ENCODE peak calls at places on chromosome 1, in ten cellular contexts. Z, B, N, Q, T, I, X, C, S and W are unnamed samples.

GRCh38 chr1:32881291-32881690 is 5.0 kb upstream of the HPCA start:
- DNase-seq in T (no peak), I (no peak), X (no peak), N (no peak), Z (no peak), Q (no peak), C (no peak), B (no peak), S (no peak), W (no peak)

GRCh38 chr1:147492207-147492606 is 49.1 kb upstream of the BCL9 start:
- DNase-seq in X (no peak), Q (no peak), T (no peak), I (no peak), Z (no peak), S (no peak), B (no peak), C (no peak), N (no peak), W (no peak)

GRCh38 chr1:228037401-228038386 is 30.9 kb downstream of the WNT3A start:
- DNase-seq in T (no peak), X (peak; percentile 4), S (peak; percentile 69), Q (no peak), C (no peak), Z (peak; percentile 13), N (no peak), I (no peak), B (peak; percentile 51), W (no peak)

GRCh38 chr1:111141803-111142202 is 1.8 kb downstream of the CEPT1 start:
- DNase-seq in C (no peak), B (no peak), N (no peak), Q (no peak), S (no peak), X (no peak), I (no peak), T (no peak), Z (no peak), W (no peak)

GRCh38 chr1:21573971-21574458 is 64.8 kb downstream of the ALPL start:
- DNase-seq in B (peak; percentile 83), T (no peak), S (no peak), X (peak; percentile 67), I (peak; percentile 67), N (no peak), C (no peak), Q (peak; percentile 83), Z (no peak), W (no peak)

GRCh38 chr1:20248954-20249612 is 41.6 kb upstream of the VWA5B1 start:
- DNase-seq in B (no peak), X (no peak), N (no peak), C (no peak), Q (no peak), Z (peak; percentile 9), I (no peak), S (no peak), T (no peak), W (no peak)

GRCh38 chr1:53634571-53634979 is 104.4 kb downstream of the GLIS1 start:
- DNase-seq in X (no peak), Q (no peak), T (no peak), Z (no peak), C (no peak), N (no peak), S (peak; percentile 48), I (no peak), B (peak; percentile 23), W (no peak)

GRCh38 chr1:19762175-19762779 is 37.4 kb downstream of the TMCO4 start:
- DNase-seq in C (no peak), X (peak; percentile 82), T (no peak), I (peak; percentile 10), B (peak; percentile 73), Z (peak; percentile 24), N (no peak), S (no peak), Q (no peak), W (no peak)

GRCh38 chr1:224700915-224701531 is 84.9 kb downstream of the CNIH3 start:
- DNase-seq in C (no peak), T (no peak), Z (no peak), I (no peak), N (no peak), S (no peak), Q (no peak), B (peak; percentile 73), X (peak; percentile 82), W (no peak)

GRCh38 chr1:86621286-86621685 is 74.4 kb downstream of the CLCA4 start:
- DNase-seq in B (no peak), N (no peak), C (no peak), I (no peak), Q (no peak), X (no peak), Z (no peak), S (no peak), T (no peak), W (no peak)

GRCh38 chr1:226912587-226913176 is 27.4 kb upstream of the COQ8A start:
- DNase-seq in S (no peak), Z (peak; percentile 36), T (no peak), X (peak; percentile 78), I (peak; percentile 45), C (no peak), N (no peak), Q (no peak), B (peak; percentile 84), W (no peak)

GRCh38 chr1:158196461-158196860 is 15.8 kb downstream of the CD1D start:
- DNase-seq in T (no peak), C (no peak), X (no peak), S (no peak), N (no peak), I (no peak), Z (no peak), Q (no peak), B (no peak), W (no peak)

GRCh38 chr1:186183970-186184628 is 191.0 kb downstream of the TPR start:
- DNase-seq in T (no peak), B (no peak), S (no peak), N (no peak), X (no peak), C (no peak), I (no peak), Q (no peak), Z (no peak), W (no peak)

GRCh38 chr1:178031856-178032320 is 62.0 kb upstream of the RASAL2 start:
- DNase-seq in I (peak; percentile 78), C (peak; percentile 71), X (peak; percentile 90), N (peak; percentile 21), Q (no peak), B (peak; percentile 80), T (peak; percentile 87), S (peak; percentile 94), Z (no peak), W (peak; percentile 94)

GRCh38 chr1:232244426-232244825 is 385.5 kb downstream of the SIPA1L2 start:
- DNase-seq in Z (no peak), Q (no peak), N (no peak), T (no peak), X (no peak), B (no peak), I (no peak), S (no peak), C (no peak), W (no peak)

GRCh38 chr1:222045816-222046215 is 303.9 kb upstream of the DUSP10 start:
- DNase-seq in N (no peak), X (no peak), S (no peak), T (no peak), C (no peak), B (no peak), Z (no peak), Q (no peak), I (no peak), W (no peak)

GRCh38 chr1:87951852-87952251 is 623.2 kb downstream of the LMO4 start:
- DNase-seq in X (no peak), B (no peak), Z (no peak), Q (no peak), T (no peak), I (no peak), S (no peak), N (no peak), C (peak; percentile 13), W (no peak)

GRCh38 chr1:189237008-189237407 is 1240.7 kb downstream of the BRINP3 start:
- DNase-seq in B (no peak), X (no peak), Z (no peak), Q (no peak), C (no peak), T (no peak), N (no peak), S (no peak), I (no peak), W (no peak)

GRCh38 chr1:183306317-183307042 is 111.7 kb downstream of the NMNAT2 start:
- DNase-seq in S (no peak), T (no peak), C (no peak), N (no peak), Q (no peak), Z (no peak), I (no peak), X (peak; percentile 42), B (no peak), W (no peak)

GRCh38 chr1:52195161-52195560 is 53.3 kb downstream of the ZFYVE9 start:
- DNase-seq in Q (no peak), X (no peak), I (no peak), N (no peak), C (no peak), Z (no peak), T (no peak), B (no peak), S (no peak), W (no peak)

GRCh38 chr1:34984435-34985062 is 598 bp downstream of the TMEM35B start:
- DNase-seq in N (peak; percentile 18), T (no peak), I (no peak), S (no peak), C (peak; percentile 43), Q (no peak), Z (no peak), B (no peak), X (no peak), W (no peak)

GRCh38 chr1:198667186-198667585 is 28.3 kb downstream of the PTPRC start:
- DNase-seq in X (no peak), Z (no peak), T (no peak), Q (no peak), B (no peak), C (no peak), I (no peak), N (no peak), S (no peak), W (no peak)

GRCh38 chr1:60035925-60036324 is 37.6 kb downstream of the C1orf87 start:
- DNase-seq in B (no peak), X (no peak), T (no peak), C (no peak), I (no peak), Z (no peak), Q (no peak), N (no peak), S (no peak), W (no peak)

GRCh38 chr1:117820694-117821381 is 108.6 kb downstream of the GDAP2 start:
- DNase-seq in Z (no peak), S (no peak), N (no peak), X (no peak), T (no peak), I (no peak), Q (no peak), B (no peak), C (no peak), W (no peak)

GRCh38 chr1:228964178-228964819 is 229.0 kb downstream of the RHOU start:
- DNase-seq in N (no peak), T (no peak), Q (no peak), C (no peak), S (peak; percentile 82), I (no peak), Z (no peak), X (no peak), B (no peak), W (no peak)

GRCh38 chr1:196466656-196467055 is 141.6 kb downstream of the KCNT2 start:
- DNase-seq in Q (no peak), S (no peak), N (no peak), X (no peak), B (no peak), T (no peak), I (no peak), Z (no peak), C (no peak), W (no peak)

GRCh38 chr1:15680131-15680530 is 4.0 kb upstream of the PLEKHM2 start:
- DNase-seq in S (no peak), Q (no peak), N (no peak), Z (no peak), T (no peak), B (no peak), I (no peak), X (no peak), C (no peak), W (peak; percentile 59)

GRCh38 chr1:156148236-156148635 is 5.1 kb upstream of the SEMA4A start:
- DNase-seq in I (no peak), T (no peak), C (no peak), B (no peak), S (no peak), N (no peak), X (no peak), Q (no peak), Z (no peak), W (no peak)